ENCODE peak calls at places on chromosomes 4 and X, in eight cellular contexts. D is colonic mucosa, V is A549, I is esophagus squamous epithelium, X is left ventricle myocardium inferior, J is IMR-90, Y is OCI-LY7, S is HCT116. K is an unnamed sample.

GRCh38 chr4:17758459-17758858 is 23.0 kb downstream of the FAM184B start:
- DNase-seq in D (no peak), S (no peak), J (no peak), I (no peak), V (no peak), X (no peak), Y (no peak), K (no peak)

GRCh38 chrX:130321550-130321949 is 18.2 kb upstream of the SLC25A14 start:
- DNase-seq in D (no peak), I (no peak), J (no peak), X (no peak), Y (no peak), V (no peak), S (no peak), K (no peak)

GRCh38 chrX:460823-461640 is 74.3 kb upstream of the PPP2R3B start:
- DNase-seq in I (no peak), Y (no peak), V (no peak), X (no peak), J (no peak), S (no peak), D (no peak), K (no peak)

GRCh38 chr4:111652986-111653385 is 492.3 kb upstream of the FAM241A start:
- DNase-seq in D (no peak), X (no peak), S (no peak), V (no peak), I (no peak), Y (no peak), J (no peak), K (no peak)

GRCh38 chr4:8821151-8821950 is 50.3 kb downstream of the HMX1 start:
- DNase-seq in X (no peak), I (no peak), J (no peak), D (peak), V (no peak), S (no peak), Y (no peak), K (peak)

GRCh38 chrX:132504417-132504816 is 15.6 kb upstream of the MBNL3 start:
- DNase-seq in Y (no peak), S (no peak), V (no peak), I (no peak), X (no peak), J (no peak), D (no peak), K (no peak)

GRCh38 chr4:60500860-60501259 is 699.3 kb upstream of the ADGRL3 start:
- DNase-seq in I (no peak), J (no peak), D (no peak), V (no peak), Y (no peak), S (no peak), X (no peak), K (no peak)

GRCh38 chrX:154980330-154981115 is 42.0 kb downstream of the F8 start:
- DNase-seq in Y (peak), V (peak), S (peak), I (no peak), J (peak), D (peak), X (peak), K (no peak)

GRCh38 chr4:168885416-168885815 is 124.6 kb downstream of the CBR4 start:
- DNase-seq in J (no peak), V (no peak), X (no peak), S (no peak), Y (no peak), D (no peak), I (no peak), K (no peak)
- H3K27ac ChIP-seq in J (no peak), V (peak), X (peak), S (no peak), Y (no peak), D (no peak), I (no peak), K (no peak)

GRCh38 chr4:174848596-174848995 is 19.5 kb upstream of the GLRA3 start:
- DNase-seq in V (no peak), D (no peak), X (no peak), S (no peak), Y (no peak), I (no peak), J (no peak), K (no peak)

GRCh38 chr4:174853629-174854028 is 24.6 kb upstream of the GLRA3 start:
- DNase-seq in Y (no peak), I (no peak), D (no peak), V (no peak), X (no peak), S (no peak), J (no peak), K (no peak)

DNA sequence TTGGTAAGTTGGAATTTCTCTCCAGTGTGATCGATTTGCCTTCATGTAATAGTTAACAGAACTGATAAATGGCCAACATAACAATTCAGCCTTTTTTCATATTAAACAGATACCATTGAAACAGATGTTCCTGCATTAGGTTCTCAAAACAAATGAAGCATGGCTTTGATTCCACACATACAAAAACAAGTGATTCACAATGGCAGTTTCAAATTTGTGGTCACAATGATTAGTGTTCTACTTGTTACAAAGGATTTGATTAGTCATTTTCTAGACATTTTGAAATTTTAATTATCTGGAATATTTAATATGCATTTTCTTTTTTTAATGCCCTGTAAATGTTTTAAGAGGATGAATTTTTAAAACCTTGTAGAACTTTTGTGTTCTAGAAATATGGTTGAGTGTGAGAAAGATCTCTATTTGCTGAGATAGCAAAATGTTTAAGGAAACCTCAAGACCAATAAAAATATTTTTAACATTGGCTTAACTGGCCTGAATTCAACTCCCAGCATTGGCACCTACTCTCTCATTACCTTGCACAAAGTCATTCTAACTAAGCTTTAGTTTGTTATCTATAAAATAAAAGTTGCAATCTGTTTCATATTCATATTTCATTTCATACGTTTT is 18.9 kb upstream of the GLRA3 start:
- DNase-seq in D (no peak), I (no peak), X (no peak), V (no peak), J (no peak), S (no peak), Y (no peak), K (no peak)
- H3K4me3 ChIP-seq in D (no peak), I (no peak), X (no peak), V (no peak), J (no peak), S (no peak), Y (no peak), K (no peak)

GRCh38 chr4:26860157-26860921 is at the start of gene STIM2:
- DNase-seq in J (peak), Y (peak), D (peak), V (peak), X (peak), I (peak), S (peak), K (peak)
- TF ChIP-seq CTCF in J (peak), Y (peak), D (peak), V (no peak), X (peak), I (peak), S (peak), K (no peak)

GRCh38 chrX:80807606-80808159 is 2.0 kb downstream of the BRWD3 start:
- DNase-seq in J (no peak), S (no peak), X (no peak), D (no peak), I (no peak), V (peak), Y (no peak), K (no peak)
- H3K27ac ChIP-seq in J (peak), S (no peak), X (peak), D (peak), I (peak), V (peak), Y (peak), K (peak)

DNA sequence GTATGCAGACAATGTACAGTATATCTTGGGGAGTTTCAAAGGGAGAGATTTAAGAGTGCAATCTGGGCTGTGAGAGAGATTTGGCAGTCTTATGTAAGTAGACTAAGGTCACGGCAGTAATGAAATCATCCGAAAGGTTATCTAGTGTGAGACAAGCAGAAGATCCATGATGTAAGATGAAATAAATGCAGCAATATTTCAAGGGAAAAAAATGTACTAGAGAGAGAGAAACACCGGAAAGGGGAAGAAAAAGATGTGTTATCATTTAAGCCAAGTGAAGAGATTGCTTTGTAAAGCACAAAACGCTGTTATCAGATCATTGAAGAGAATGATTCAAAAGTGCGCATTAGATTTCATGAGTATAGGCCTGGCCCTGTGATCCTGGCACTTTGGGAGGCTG is 88.4 kb upstream of the GUCY1A1 start:
- DNase-seq in X (no peak), S (no peak), J (peak), Y (no peak), I (no peak), V (no peak), D (no peak), K (no peak)
- H3K4me3 ChIP-seq in X (no peak), S (no peak), J (no peak), Y (no peak), I (no peak), V (no peak), D (no peak), K (no peak)

GRCh38 chr4:42237010-42237409 is 84.6 kb upstream of the BEND4 start:
- DNase-seq in X (no peak), J (no peak), I (no peak), D (no peak), V (no peak), Y (no peak), S (no peak), K (no peak)

GRCh38 chr4:42237451-42237850 is 85.0 kb upstream of the BEND4 start:
- DNase-seq in S (no peak), D (no peak), V (no peak), I (no peak), J (no peak), X (no peak), Y (no peak), K (no peak)

DNA sequence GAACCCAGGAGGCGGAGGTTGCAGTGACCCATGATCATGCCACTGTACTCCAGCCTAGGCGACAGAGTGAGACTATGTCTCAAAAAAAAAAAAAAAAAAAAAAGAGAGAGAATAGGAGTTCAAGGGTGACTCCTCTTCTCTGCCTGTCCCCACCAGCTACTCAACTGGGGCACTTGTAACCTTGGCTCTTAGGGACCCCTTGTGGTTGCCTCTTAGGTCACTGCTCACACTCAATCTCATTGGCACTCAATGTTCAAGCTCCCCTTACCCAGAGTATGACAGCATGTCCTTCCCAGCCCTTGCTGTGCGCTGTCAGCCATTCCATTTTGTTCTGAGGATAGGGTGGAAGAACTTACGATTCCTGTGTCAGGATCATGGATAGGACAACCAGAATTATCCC is 82.4 kb upstream of the BEND4 start:
- DNase-seq in J (no peak), Y (no peak), I (no peak), X (no peak), V (no peak), D (no peak), S (no peak), K (no peak)
- TF ChIP-seq CTCF in J (no peak), Y (no peak), I (no peak), X (no peak), V (no peak), D (no peak), S (no peak), K (no peak)

GRCh38 chr4:51840791-51841190 is 2.2 kb upstream of the DCUN1D4 start:
- DNase-seq in V (no peak), Y (no peak), I (no peak), X (no peak), S (no peak), J (peak), D (no peak), K (no peak)

GRCh38 chr4:51843309-51844156 is 580 bp downstream of the DCUN1D4 start:
- DNase-seq in S (no peak), Y (no peak), I (peak), J (peak), D (peak), X (peak), V (peak), K (no peak)

GRCh38 chr4:51844157-51845054 is 1.5 kb downstream of the DCUN1D4 start:
- DNase-seq in S (peak), D (peak), J (peak), X (peak), V (peak), I (peak), Y (peak), K (no peak)

GRCh38 chr4:51842554-51843308 is at the start of gene DCUN1D4:
- DNase-seq in S (peak), Y (peak), V (peak), I (peak), J (peak), D (peak), X (peak), K (peak)

GRCh38 chr4:51842167-51842553 is 793 bp upstream of the DCUN1D4 start:
- DNase-seq in V (peak), X (no peak), S (no peak), I (no peak), Y (no peak), J (peak), D (peak), K (no peak)
- H3K27ac ChIP-seq in V (peak), X (peak), S (peak), I (peak), Y (no peak), J (peak), D (peak), K (peak)

GRCh38 chr4:144646523-144647094 is 653 bp downstream of the HHIP start:
- DNase-seq in S (no peak), I (no peak), D (no peak), Y (no peak), J (no peak), X (no peak), V (no peak), K (no peak)

GRCh38 chr4:144647095-144647959 is 1.4 kb downstream of the HHIP start:
- DNase-seq in V (no peak), Y (no peak), I (no peak), X (no peak), D (no peak), J (peak), S (no peak), K (no peak)

GRCh38 chr4:144649646-144650045 is 3.7 kb downstream of the HHIP start:
- DNase-seq in J (no peak), V (no peak), Y (no peak), D (no peak), I (no peak), X (no peak), S (no peak), K (no peak)

GRCh38 chr4:144648042-144648441 is 2.1 kb downstream of the HHIP start:
- DNase-seq in S (no peak), J (no peak), X (no peak), V (no peak), D (no peak), Y (no peak), I (no peak), K (no peak)

GRCh38 chr4:144650311-144650820 is 4.4 kb downstream of the HHIP start:
- DNase-seq in J (no peak), V (no peak), Y (no peak), I (no peak), X (no peak), D (no peak), S (no peak), K (no peak)
- H3K4me3 ChIP-seq in J (no peak), V (no peak), Y (no peak), I (no peak), X (no peak), D (no peak), S (no peak), K (no peak)